ENCODE peak calls at places on chromosomes 12 and 14, in six cellular contexts. U is stomach; J is WERI-Rb-1; T is upper lobe of left lung; V is CD8-positive, alpha-beta T cell; X is astrocyte of the spinal cord. C is an unnamed sample.

GRCh38 chr14:68630081-68630571 is 162.7 kb downstream of the ZFP36L1 start:
- DNase-seq in U (no peak), J (no peak), T (no peak), V (no peak), X (no peak), C (no peak)

GRCh38 chr12:52125499-52125900 is 46.0 kb downstream of the SMIM41 start:
- DNase-seq in U (no peak), J (no peak), T (no peak), V (no peak), X (no peak), C (no peak)

GRCh38 chr12:120100630-120101029 is 15.9 kb downstream of the RAB35 start:
- DNase-seq in U (peak), J (no peak), T (no peak), V (no peak), X (peak), C (no peak)

GRCh38 chr12:68340404-68341270 is 8.5 kb upstream of the MDM1 start:
- DNase-seq in U (no peak), J (no peak), T (no peak), V (no peak), X (no peak), C (no peak)

GRCh38 chr14:68947802-68948201 is 31.3 kb downstream of the ACTN1 start:
- DNase-seq in U (peak), J (peak), T (no peak), V (no peak), X (no peak), C (no peak)

GRCh38 chr12:130728158-130729058 is 12.3 kb upstream of the RIMBP2 start:
- DNase-seq in U (no peak), J (no peak), T (no peak), V (no peak), X (no peak), C (no peak)

GRCh38 chr12:18400186-18400585 is 138.9 kb downstream of the PIK3C2G start:
- DNase-seq in U (no peak), J (no peak), T (no peak), V (no peak), X (peak), C (no peak)

GRCh38 chr12:83767723-83768122 is 1081.0 kb downstream of the TMTC2 start:
- DNase-seq in U (no peak), J (no peak), T (no peak), V (no peak), X (no peak), C (no peak)

GRCh38 chr14:19823765-19824164 is 20.2 kb downstream of the OR4N2 start:
- DNase-seq in U (no peak), J (no peak), T (no peak), V (no peak), X (no peak), C (no peak)

GRCh38 chr14:35534884-35535793 is 1.2 kb downstream of the INSM2 start:
- DNase-seq in U (peak), J (peak), T (peak), V (peak), X (peak), C (peak)

GRCh38 chr12:92393504-92393903 is 247.9 kb upstream of the BTG1 start:
- DNase-seq in U (no peak), J (no peak), T (no peak), V (no peak), X (no peak), C (no peak)

GRCh38 chr12:11815397-11815796 is 165.9 kb downstream of the ETV6 start:
- DNase-seq in U (no peak), J (no peak), T (no peak), V (no peak), X (no peak), C (no peak)

GRCh38 chr12:21984375-21984774 is 43.1 kb upstream of the ABCC9 start:
- DNase-seq in U (no peak), J (no peak), T (no peak), V (no peak), X (no peak), C (no peak)

GRCh38 chr12:64876388-64877071 is 52.1 kb downstream of the TBC1D30 start:
- DNase-seq in U (no peak), J (no peak), T (no peak), V (no peak), X (no peak), C (no peak)

GRCh38 chr12:18799561-18799960 is 61.6 kb downstream of the CAPZA3 start:
- DNase-seq in U (no peak), J (no peak), T (no peak), V (no peak), X (peak), C (no peak)

GRCh38 chr14:92247347-92247746 is 75.6 kb upstream of the SLC24A4 start:
- DNase-seq in U (no peak), J (no peak), T (no peak), V (no peak), X (no peak), C (no peak)

GRCh38 chr12:108839011-108839889 is 18.1 kb downstream of the SSH1 start:
- DNase-seq in U (no peak), J (no peak), T (peak), V (no peak), X (peak), C (no peak)

GRCh38 chr14:32913725-32914124 is 25.0 kb upstream of the NPAS3 start:
- DNase-seq in U (no peak), J (no peak), T (no peak), V (no peak), X (peak), C (no peak)
- TF ChIP-seq CTCF in U (no peak), J (no peak), T (no peak), V (no peak), X (peak), C (no peak)

GRCh38 chr12:114631242-114631641 is 52.7 kb downstream of the TBX3 start:
- DNase-seq in U (no peak), J (no peak), T (no peak), V (no peak), X (no peak), C (no peak)

GRCh38 chr12:114638790-114639435 is 45.1 kb downstream of the TBX3 start:
- DNase-seq in U (no peak), J (no peak), T (no peak), V (no peak), X (no peak), C (no peak)

GRCh38 chr12:114636723-114637480 is 47.1 kb downstream of the TBX3 start:
- DNase-seq in U (no peak), J (peak), T (no peak), V (no peak), X (peak), C (no peak)
- TF ChIP-seq CTCF in U (no peak), J (peak), T (no peak), V (no peak), X (peak), C (no peak)

GRCh38 chr12:49370539-49370938 is 3.3 kb downstream of the SPATS2 start:
- DNase-seq in U (no peak), J (no peak), T (no peak), V (no peak), X (no peak), C (no peak)

GRCh38 chr12:49366652-49367380 is 446 bp upstream of the SPATS2 start:
- DNase-seq in U (peak), J (peak), T (peak), V (peak), X (peak), C (peak)

GRCh38 chr12:49368240-49368600 is 958 bp downstream of the SPATS2 start:
- DNase-seq in U (no peak), J (no peak), T (no peak), V (no peak), X (no peak), C (no peak)

GRCh38 chr12:49367381-49368239 is at the start of gene SPATS2:
- DNase-seq in U (no peak), J (peak), T (peak), V (no peak), X (no peak), C (peak)

DNA sequence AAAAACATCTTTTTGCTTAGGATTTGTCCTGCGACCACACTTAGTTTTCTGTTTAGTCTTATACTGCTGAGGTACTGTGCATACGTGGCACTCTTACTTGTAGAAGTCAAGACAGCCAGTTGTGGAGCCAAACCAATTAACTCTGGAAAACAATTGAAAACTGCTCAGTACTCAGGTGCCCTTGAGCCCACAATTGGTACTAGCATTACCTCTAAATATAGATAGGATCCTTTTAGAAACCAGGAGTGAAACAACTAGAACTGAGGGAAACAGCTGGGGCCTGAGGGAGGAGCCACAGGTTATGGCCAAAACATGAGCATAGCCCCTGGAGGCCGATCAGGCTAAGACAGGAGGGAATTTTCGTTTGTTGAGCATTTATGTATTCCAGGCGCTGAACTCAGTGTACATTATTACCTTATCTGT is 2.5 kb downstream of the SPATS2 start:
- DNase-seq in U (peak), J (peak), T (no peak), V (no peak), X (peak), C (no peak)
- TF ChIP-seq CTCF in U (no peak), J (peak), T (peak), V (no peak), X (peak), C (no peak)

DNA sequence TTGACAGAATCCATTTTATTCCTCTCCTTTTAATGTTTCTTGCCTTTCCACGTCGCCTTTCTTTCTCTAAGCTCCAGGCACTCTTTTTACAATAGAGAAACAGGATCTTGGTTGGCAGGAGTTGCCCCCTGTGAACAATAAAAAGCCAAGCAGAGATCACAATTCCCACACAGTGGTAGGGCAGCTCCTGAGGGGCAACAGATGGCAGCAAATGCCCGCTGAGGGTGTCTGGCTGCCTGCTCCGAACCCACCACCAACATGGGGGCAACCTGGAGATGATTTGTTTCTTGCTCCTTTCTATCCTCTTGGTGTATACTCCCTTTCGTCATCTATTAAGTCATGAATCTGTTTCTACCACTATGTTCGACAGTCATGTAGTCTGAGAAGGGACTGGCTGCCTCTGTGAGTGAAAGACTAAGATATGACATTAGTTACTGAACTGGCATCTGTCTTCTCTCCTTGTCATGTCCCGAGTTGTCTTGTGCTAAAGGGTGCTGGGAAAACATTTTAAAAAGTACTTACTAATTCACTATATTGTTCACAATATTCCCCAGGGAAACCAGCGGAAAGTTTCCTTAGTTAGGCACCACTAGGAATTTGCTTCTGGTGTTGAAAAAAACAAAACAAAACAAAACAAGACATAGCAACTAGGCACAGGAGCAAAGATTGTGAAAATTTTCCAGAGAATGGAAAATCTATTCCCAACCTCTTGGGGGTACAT is 170.1 kb downstream of the STXBP6 start:
- DNase-seq in U (no peak), J (no peak), T (peak), V (no peak), X (no peak), C (no peak)
- TF ChIP-seq CTCF in U (no peak), J (no peak), T (no peak), V (no peak), X (no peak), C (no peak)